ENCODE peak calls at places on chromosomes 1 and 21, in five cellular contexts. One of them, this sample, is unnamed.

GRCh38 chr1:202049129-202049528 is 38.7 kb downstream of the ELF3 start:
- DNase-seq in HCT116: no peak
- DNase-seq in NT2/D1: no peak
- DNase-seq in H1: no peak
- DNase-seq in HepG2: no peak
- DNase-seq in this sample: no peak

GRCh38 chr1:173863224-173864151 is 4.3 kb downstream of the GAS5 start:
- DNase-seq in HCT116: no peak
- DNase-seq in NT2/D1: no peak
- DNase-seq in H1: no peak
- DNase-seq in HepG2: no peak
- DNase-seq in this sample: no peak

GRCh38 chr1:226019550-226019949 is 20.4 kb upstream of the SDE2 start:
- DNase-seq in HCT116: no peak
- DNase-seq in NT2/D1: no peak
- DNase-seq in H1: no peak
- DNase-seq in HepG2: no peak
- DNase-seq in this sample: no peak

GRCh38 chr1:99674115-99674514 is 28.2 kb downstream of the PALMD start:
- DNase-seq in HCT116: no peak
- DNase-seq in NT2/D1: no peak
- DNase-seq in H1: no peak
- DNase-seq in HepG2: no peak
- DNase-seq in this sample: no peak

GRCh38 chr1:230009611-230010313 is 57.3 kb upstream of the GALNT2 start:
- DNase-seq in HCT116: no peak
- DNase-seq in NT2/D1: no peak
- DNase-seq in H1: no peak
- DNase-seq in HepG2: no peak
- DNase-seq in this sample: no peak

GRCh38 chr1:8463144-8463927 is 145.4 kb downstream of the SLC45A1 start:
- DNase-seq in HCT116: no peak
- DNase-seq in NT2/D1: no peak
- DNase-seq in H1: no peak
- DNase-seq in HepG2: peak
- DNase-seq in this sample: peak

GRCh38 chr1:31580513-31580870 is 4.2 kb downstream of the TINAGL1 start:
- DNase-seq in HCT116: no peak
- DNase-seq in NT2/D1: no peak
- DNase-seq in H1: no peak
- DNase-seq in HepG2: no peak
- DNase-seq in this sample: no peak

GRCh38 chr1:199041173-199041914 is 402.5 kb downstream of the PTPRC start:
- DNase-seq in HCT116: no peak
- DNase-seq in NT2/D1: no peak
- DNase-seq in H1: no peak
- DNase-seq in HepG2: no peak
- DNase-seq in this sample: no peak

GRCh38 chr1:224203243-224204016 is 20.4 kb downstream of the DEGS1 start:
- DNase-seq in HCT116: no peak
- DNase-seq in NT2/D1: no peak
- DNase-seq in H1: peak
- DNase-seq in HepG2: no peak
- DNase-seq in this sample: no peak

GRCh38 chr21:43269981-43270670 is 101.3 kb downstream of the CRYAA start:
- DNase-seq in HCT116: no peak
- DNase-seq in NT2/D1: no peak
- DNase-seq in H1: no peak
- DNase-seq in HepG2: no peak
- DNase-seq in this sample: no peak

GRCh38 chr1:57839067-57839466 is 415.2 kb upstream of the DAB1 start:
- DNase-seq in HCT116: no peak
- DNase-seq in NT2/D1: no peak
- DNase-seq in H1: no peak
- DNase-seq in HepG2: no peak
- DNase-seq in this sample: no peak

GRCh38 chr1:60133848-60134247 is 60.3 kb upstream of the C1orf87 start:
- DNase-seq in HCT116: no peak
- DNase-seq in NT2/D1: no peak
- DNase-seq in H1: no peak
- DNase-seq in HepG2: no peak
- DNase-seq in this sample: no peak
- TF ChIP-seq ZNF274 in HCT116: no peak
- TF ChIP-seq ZNF274 in NT2/D1: no peak
- TF ChIP-seq ZNF274 in H1: no peak
- TF ChIP-seq ZNF274 in HepG2: no peak
- TF ChIP-seq ZNF274 in this sample: no peak

GRCh38 chr1:91799863-91800262 is 86.1 kb downstream of the TGFBR3 start:
- DNase-seq in HCT116: no peak
- DNase-seq in NT2/D1: no peak
- DNase-seq in H1: no peak
- DNase-seq in HepG2: no peak
- DNase-seq in this sample: no peak

GRCh38 chr1:91799159-91799558 is 86.8 kb downstream of the TGFBR3 start:
- DNase-seq in HCT116: no peak
- DNase-seq in NT2/D1: no peak
- DNase-seq in H1: no peak
- DNase-seq in HepG2: no peak
- DNase-seq in this sample: no peak

GRCh38 chr1:91797164-91797563 is 88.8 kb downstream of the TGFBR3 start:
- DNase-seq in HCT116: no peak
- DNase-seq in NT2/D1: no peak
- DNase-seq in H1: no peak
- DNase-seq in HepG2: no peak
- DNase-seq in this sample: no peak

GRCh38 chr1:91798741-91799140 is 87.2 kb downstream of the TGFBR3 start:
- DNase-seq in HCT116: no peak
- DNase-seq in NT2/D1: no peak
- DNase-seq in H1: no peak
- DNase-seq in HepG2: no peak
- DNase-seq in this sample: no peak

DNA sequence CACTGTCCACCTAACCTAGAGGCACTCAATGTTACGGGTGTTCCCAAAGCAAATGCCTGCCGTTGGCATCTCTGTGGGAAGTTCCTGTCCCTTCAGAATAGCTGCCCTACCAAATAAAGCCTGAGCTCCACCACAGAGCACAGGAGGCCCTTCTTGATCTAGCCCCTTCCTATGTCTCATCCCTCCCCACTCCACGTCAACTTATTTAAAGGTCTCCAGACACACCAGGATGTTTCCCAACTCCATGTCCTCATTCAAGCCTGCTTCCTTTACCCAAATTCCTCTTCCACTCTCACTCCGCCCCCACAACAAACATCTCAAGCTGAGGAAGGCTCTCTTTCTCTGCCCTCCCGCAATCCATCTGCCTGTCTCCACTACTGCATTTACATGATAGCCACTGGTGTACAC is 87.7 kb downstream of the TGFBR3 start:
- DNase-seq in HCT116: no peak
- DNase-seq in NT2/D1: no peak
- DNase-seq in H1: no peak
- DNase-seq in HepG2: no peak
- DNase-seq in this sample: no peak
- TF ChIP-seq ZNF274 in HCT116: no peak
- TF ChIP-seq ZNF274 in NT2/D1: no peak
- TF ChIP-seq ZNF274 in H1: no peak
- TF ChIP-seq ZNF274 in HepG2: no peak
- TF ChIP-seq ZNF274 in this sample: no peak

DNA sequence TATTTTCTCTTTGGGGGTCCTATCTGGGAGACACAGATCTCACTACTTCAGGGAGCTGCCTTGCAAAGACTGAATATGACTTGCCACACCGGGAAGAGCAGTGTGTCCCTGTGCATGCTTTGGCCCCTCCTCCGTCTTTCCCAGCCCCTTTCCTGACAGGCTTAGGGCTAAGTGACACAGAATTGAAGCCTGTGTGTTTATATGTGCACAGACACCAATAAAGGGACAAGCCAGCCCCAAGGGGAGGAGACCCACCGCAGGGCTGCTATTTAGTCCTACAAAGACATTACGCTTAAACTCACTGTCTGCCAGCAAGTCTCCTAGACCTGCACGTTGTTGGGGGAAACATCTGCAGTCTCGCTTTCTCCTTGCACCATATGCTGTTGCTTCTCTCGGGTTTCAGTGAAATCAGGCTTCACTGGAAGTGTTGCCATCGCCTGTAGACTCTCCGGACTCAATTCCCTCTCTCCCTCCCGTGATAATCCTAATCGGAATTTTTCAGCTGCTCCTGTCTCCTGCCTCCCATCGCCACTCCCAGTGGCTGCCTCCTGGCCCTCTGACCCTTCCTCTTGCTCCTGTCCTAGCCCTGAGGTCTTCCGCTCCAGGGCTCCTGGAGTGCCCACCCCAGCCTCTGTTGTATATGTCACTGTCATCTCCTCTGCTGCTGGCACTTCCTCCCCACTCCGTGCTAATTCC is 58.5 kb upstream of the LRRC53 start:
- DNase-seq in HCT116: no peak
- DNase-seq in NT2/D1: no peak
- DNase-seq in H1: no peak
- DNase-seq in HepG2: no peak
- DNase-seq in this sample: no peak
- TF ChIP-seq ZNF274 in HCT116: no peak
- TF ChIP-seq ZNF274 in NT2/D1: no peak
- TF ChIP-seq ZNF274 in H1: no peak
- TF ChIP-seq ZNF274 in HepG2: no peak
- TF ChIP-seq ZNF274 in this sample: no peak

DNA sequence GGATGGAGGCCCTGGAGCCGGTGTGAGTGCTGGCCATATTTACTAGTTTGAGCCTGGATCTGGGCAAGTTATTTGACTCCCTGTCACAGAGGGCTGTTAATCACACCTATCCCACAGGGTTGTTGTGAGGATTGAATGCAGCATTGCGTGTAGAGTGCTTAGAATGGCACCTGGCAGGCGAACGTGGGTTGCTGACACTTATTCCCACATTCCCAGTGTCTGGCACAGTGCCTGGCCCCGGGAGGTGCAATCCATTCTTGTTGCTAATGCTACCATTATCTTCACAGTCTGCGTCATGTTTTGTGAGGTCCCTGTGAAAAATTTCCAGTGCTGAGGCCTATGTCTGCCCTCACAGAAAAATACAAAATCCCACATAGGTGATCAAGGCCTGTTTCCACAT is 66.1 kb downstream of the CD2 start:
- DNase-seq in HCT116: no peak
- DNase-seq in NT2/D1: no peak
- DNase-seq in H1: no peak
- DNase-seq in HepG2: no peak
- DNase-seq in this sample: no peak
- TF ChIP-seq ZNF274 in HCT116: no peak
- TF ChIP-seq ZNF274 in NT2/D1: no peak
- TF ChIP-seq ZNF274 in H1: no peak
- TF ChIP-seq ZNF274 in HepG2: no peak
- TF ChIP-seq ZNF274 in this sample: no peak

GRCh38 chr1:39288735-39289465 is 84.4 kb downstream of the MACF1 start:
- DNase-seq in HCT116: no peak
- DNase-seq in NT2/D1: no peak
- DNase-seq in H1: no peak
- DNase-seq in HepG2: no peak
- DNase-seq in this sample: no peak
- TF ChIP-seq ZNF274 in HCT116: no peak
- TF ChIP-seq ZNF274 in NT2/D1: no peak
- TF ChIP-seq ZNF274 in H1: no peak
- TF ChIP-seq ZNF274 in HepG2: no peak
- TF ChIP-seq ZNF274 in this sample: no peak

GRCh38 chr1:204924013-204924759 is 53.5 kb downstream of the NFASC start:
- DNase-seq in HCT116: no peak
- DNase-seq in NT2/D1: peak
- DNase-seq in H1: no peak
- DNase-seq in HepG2: peak
- DNase-seq in this sample: no peak
- TF ChIP-seq ZNF274 in HCT116: no peak
- TF ChIP-seq ZNF274 in NT2/D1: no peak
- TF ChIP-seq ZNF274 in H1: no peak
- TF ChIP-seq ZNF274 in HepG2: no peak
- TF ChIP-seq ZNF274 in this sample: no peak

GRCh38 chr1:3457910-3458621 is 3.6 kb downstream of the ARHGEF16 start:
- DNase-seq in HCT116: no peak
- DNase-seq in NT2/D1: no peak
- DNase-seq in H1: no peak
- DNase-seq in HepG2: peak
- DNase-seq in this sample: no peak

GRCh38 chr1:3456964-3457909 is 2.8 kb downstream of the ARHGEF16 start:
- DNase-seq in HCT116: no peak
- DNase-seq in NT2/D1: no peak
- DNase-seq in H1: no peak
- DNase-seq in HepG2: peak
- DNase-seq in this sample: no peak

GRCh38 chr1:3459940-3460652 is 5.6 kb downstream of the ARHGEF16 start:
- DNase-seq in HCT116: no peak
- DNase-seq in NT2/D1: no peak
- DNase-seq in H1: no peak
- DNase-seq in HepG2: peak
- DNase-seq in this sample: no peak

GRCh38 chr1:3460653-3461237 is 6.3 kb downstream of the ARHGEF16 start:
- DNase-seq in HCT116: no peak
- DNase-seq in NT2/D1: no peak
- DNase-seq in H1: no peak
- DNase-seq in HepG2: peak
- DNase-seq in this sample: no peak

DNA sequence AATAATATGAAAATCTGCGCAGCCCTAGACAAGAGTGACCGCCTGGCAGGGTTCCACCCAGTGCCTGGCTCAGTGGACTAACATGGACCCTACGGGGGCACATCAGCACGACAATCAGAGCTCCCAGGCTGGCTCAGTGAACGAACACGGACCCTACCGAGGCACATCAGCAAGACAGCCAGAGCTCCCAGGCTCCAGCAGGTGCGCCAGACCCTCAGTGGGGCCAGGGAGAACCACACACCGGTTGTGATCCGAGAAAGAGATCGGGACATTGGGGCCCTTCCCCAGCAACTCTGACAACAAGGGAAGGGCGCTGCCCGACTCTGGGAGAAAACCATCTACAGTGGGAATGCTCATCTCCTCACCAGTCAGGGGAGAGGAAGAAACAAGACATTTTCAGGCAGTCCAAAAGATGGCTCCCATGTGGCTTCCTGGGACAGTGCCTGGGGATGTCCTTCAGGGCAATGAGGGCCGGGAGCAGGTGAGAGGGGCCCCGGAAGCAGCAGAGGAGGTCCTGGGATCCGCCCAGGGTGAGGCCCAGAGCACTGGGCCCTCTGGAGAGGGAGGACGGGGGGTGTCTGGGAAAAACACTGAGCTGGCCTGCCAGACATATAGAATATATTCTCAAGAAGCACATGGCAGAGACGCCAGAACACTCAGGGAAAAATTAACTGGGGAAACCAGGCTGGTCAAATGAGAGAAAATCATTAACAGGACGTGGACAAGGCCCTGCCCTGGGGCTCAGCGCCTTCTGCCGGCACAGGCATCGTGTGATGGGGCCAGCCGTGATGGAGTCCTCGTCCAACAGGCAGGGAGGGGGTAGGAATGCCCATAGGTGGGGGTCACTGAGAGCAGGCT is 4.8 kb downstream of the ARHGEF16 start:
- DNase-seq in HCT116: no peak
- DNase-seq in NT2/D1: no peak
- DNase-seq in H1: no peak
- DNase-seq in HepG2: no peak
- DNase-seq in this sample: no peak
- TF ChIP-seq ZNF274 in HCT116: no peak
- TF ChIP-seq ZNF274 in NT2/D1: no peak
- TF ChIP-seq ZNF274 in H1: no peak
- TF ChIP-seq ZNF274 in HepG2: no peak
- TF ChIP-seq ZNF274 in this sample: no peak